ENCODE peak calls at places on chromosomes 4 and X, in five cellular contexts. X is right lobe of liver, O is neural progenitor cell, V is AG04450, Y is choroid plexus epithelial cell. K is an unnamed sample.
A peak's percentile ranks its signal among the peaks of the same experiment; 100 is the strongest.

GRCh38 chr4:56681158-56681848 is at the start of gene HOPX:
- DNase-seq in O (no peak), V (no peak), Y (no peak), X (no peak), K (peak; percentile 19)

GRCh38 chrX:389021-389441 is 2.3 kb upstream of the PPP2R3B start:
- DNase-seq in Y (no peak), O (no peak), V (no peak), X (no peak), K (no peak)

GRCh38 chrX:17987783-17988182 is 126.7 kb upstream of the RAI2 start:
- DNase-seq in X (no peak), V (no peak), Y (no peak), O (no peak), K (no peak)

GRCh38 chr4:163776961-163777360 is 282.5 kb downstream of the TMA16 start:
- DNase-seq in V (no peak), Y (no peak), O (no peak), X (no peak), K (no peak)

GRCh38 chr4:120007171-120007894 is 59.3 kb downstream of the MAD2L1 start:
- DNase-seq in Y (peak; percentile 94), O (no peak), X (no peak), V (peak; percentile 73), K (no peak)

GRCh38 chr4:173457893-173458292 is 59.0 kb upstream of the SCRG1 start:
- DNase-seq in X (no peak), V (no peak), Y (no peak), O (peak; percentile 5), K (no peak)

GRCh38 chrX:124239911-124240310 is 92.5 kb upstream of the TEX13D start:
- DNase-seq in Y (no peak), X (no peak), V (no peak), O (no peak), K (no peak)

GRCh38 chrX:37380920-37381319 is 31.8 kb downstream of the PRRG1 start:
- DNase-seq in X (no peak), V (peak; percentile 15), O (no peak), Y (peak; percentile 87), K (peak; percentile 63)

GRCh38 chrX:50606300-50606950 is 135.8 kb upstream of the DGKK start:
- DNase-seq in Y (no peak), V (no peak), O (no peak), X (no peak), K (no peak)

DNA sequence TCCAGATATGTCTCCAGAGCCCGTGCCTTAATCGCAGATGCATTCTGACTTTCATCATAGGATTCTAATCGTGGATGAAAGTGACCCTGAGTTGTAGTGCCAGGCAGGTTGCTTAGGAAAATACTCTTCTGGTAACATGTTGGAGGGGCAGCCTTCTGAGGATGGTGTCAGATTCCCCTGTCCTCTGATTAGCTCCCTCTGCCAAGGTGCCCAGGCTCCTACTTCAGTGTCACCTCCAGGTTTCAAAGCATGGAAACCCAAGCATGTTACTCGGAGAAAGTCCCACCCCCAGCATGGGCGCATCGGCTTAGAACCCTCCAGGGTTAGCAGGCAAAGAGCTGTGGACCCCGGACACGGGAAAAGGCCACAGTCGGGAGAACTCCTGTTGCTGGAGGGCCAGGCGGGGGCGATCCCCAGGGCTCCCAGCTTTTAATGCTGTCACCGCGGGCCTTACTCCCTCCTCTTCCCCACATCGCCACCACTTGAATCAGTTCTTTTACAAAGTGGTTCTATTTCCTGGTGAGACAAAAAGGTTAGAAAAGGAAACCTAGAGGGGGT is 44.5 kb downstream of the TRIM2 start:
- DNase-seq in O (no peak), Y (no peak), X (no peak), V (no peak), K (no peak)
- TF ChIP-seq CTCF in O (no peak), Y (no peak), X (no peak), V (no peak), K (no peak)

GRCh38 chrX:136764206-136764605 is 16.5 kb downstream of the ARHGEF6 start:
- DNase-seq in Y (no peak), O (no peak), X (no peak), V (no peak), K (no peak)

GRCh38 chrX:136766785-136767103 is 14.0 kb downstream of the ARHGEF6 start:
- DNase-seq in O (peak; percentile 28), X (no peak), V (no peak), Y (no peak), K (no peak)

GRCh38 chrX:136765957-136766356 is 14.8 kb downstream of the ARHGEF6 start:
- DNase-seq in O (no peak), V (no peak), Y (no peak), X (no peak), K (no peak)

GRCh38 chrX:136767104-136767941 is 13.4 kb downstream of the ARHGEF6 start:
- DNase-seq in V (no peak), Y (peak; percentile 50), O (peak; percentile 74), X (peak; percentile 76), K (no peak)

GRCh38 chrX:136768469-136769084 is 12.2 kb downstream of the ARHGEF6 start:
- DNase-seq in V (peak; percentile 30), X (no peak), O (no peak), Y (peak; percentile 90), K (no peak)
- H3K4me3 ChIP-seq in V (no peak overlapping the region), X (no peak overlapping the region), O (no peak overlapping the region), Y (no peak overlapping the region), K (no peak overlapping the region)

GRCh38 chr4:104901438-104901837 is 245.2 kb upstream of the TET2 start:
- DNase-seq in X (no peak), V (no peak), Y (peak; percentile 4), O (peak; percentile 43), K (no peak)
- TF ChIP-seq CTCF in X (no peak), V (no peak), Y (no peak), O (peak; percentile 35), K (no peak)

GRCh38 chr4:78775278-78776030 is 696 bp upstream of the BMP2K start:
- DNase-seq in V (no peak), O (peak; percentile 89), X (peak; percentile 93), Y (peak; percentile 86), K (no peak)

GRCh38 chr4:78776031-78776728 is at the start of gene BMP2K:
- DNase-seq in V (no peak), O (peak; percentile 94), Y (peak; percentile 79), X (peak; percentile 89), K (no peak)

GRCh38 chr4:78777556-78777900 is 1.4 kb downstream of the BMP2K start:
- DNase-seq in Y (no peak), X (no peak), V (no peak), O (no peak), K (no peak)

GRCh38 chr4:78778530-78778929 is 2.4 kb downstream of the BMP2K start:
- DNase-seq in V (no peak), Y (no peak), X (no peak), O (no peak), K (no peak)

GRCh38 chr4:78776729-78777555 is 792 bp downstream of the BMP2K start:
- DNase-seq in V (no peak), X (peak; percentile 64), O (peak; percentile 80), Y (peak; percentile 55), K (no peak)
- H3K4me3 ChIP-seq in V (peak overlapping the region; percentile 83), X (peak overlapping the region; percentile 84), O (peak overlapping the region; percentile 76), Y (peak overlapping the region; percentile 85), K (peak overlapping the region; percentile 95)

GRCh38 chrX:25144043-25144940 is 128.5 kb upstream of the ARX start:
- DNase-seq in X (no peak), Y (peak; percentile 71), V (peak; percentile 10), O (peak; percentile 88), K (no peak)
- TF ChIP-seq CTCF in X (peak; percentile 70), Y (peak; percentile 76), V (peak; percentile 68), O (peak; percentile 98), K (peak; percentile 76)

GRCh38 chr4:75726577-75726976 is 2.2 kb downstream of the USO1 start:
- DNase-seq in X (no peak), Y (no peak), O (no peak), V (no peak), K (no peak)
- H3K4me3 ChIP-seq in X (peak overlapping the region; percentile 90), Y (peak overlapping the region; percentile 27), O (peak overlapping the region; percentile 87), V (peak overlapping the region; percentile 99), K (no peak overlapping the region)

GRCh38 chr4:164997941-164998340 is 20.5 kb upstream of the TRIM61 start:
- DNase-seq in V (no peak), O (no peak), X (no peak), Y (no peak), K (no peak)

GRCh38 chr4:164997324-164997723 is 19.9 kb upstream of the TRIM61 start:
- DNase-seq in X (no peak), V (no peak), O (no peak), Y (peak; percentile 30), K (no peak)
- TF ChIP-seq CTCF in X (no peak), V (no peak), O (peak; percentile 17), Y (peak; percentile 48), K (peak; percentile 16)

GRCh38 chrX:154436597-154437397 is at the start of gene GDI1:
- DNase-seq in X (no peak), V (no peak), Y (no peak), O (peak; percentile 80), K (no peak)

GRCh38 chrX:154439841-154440240 is 2.9 kb downstream of the GDI1 start:
- DNase-seq in O (no peak), V (no peak), X (peak; percentile 72), Y (no peak), K (no peak)

GRCh38 chrX:154437398-154437752 is 421 bp downstream of the GDI1 start:
- DNase-seq in X (no peak), V (no peak), Y (no peak), O (no peak), K (no peak)

GRCh38 chrX:154436290-154436596 is 711 bp upstream of the GDI1 start:
- DNase-seq in Y (no peak), V (no peak), O (no peak), X (no peak), K (no peak)

DNA sequence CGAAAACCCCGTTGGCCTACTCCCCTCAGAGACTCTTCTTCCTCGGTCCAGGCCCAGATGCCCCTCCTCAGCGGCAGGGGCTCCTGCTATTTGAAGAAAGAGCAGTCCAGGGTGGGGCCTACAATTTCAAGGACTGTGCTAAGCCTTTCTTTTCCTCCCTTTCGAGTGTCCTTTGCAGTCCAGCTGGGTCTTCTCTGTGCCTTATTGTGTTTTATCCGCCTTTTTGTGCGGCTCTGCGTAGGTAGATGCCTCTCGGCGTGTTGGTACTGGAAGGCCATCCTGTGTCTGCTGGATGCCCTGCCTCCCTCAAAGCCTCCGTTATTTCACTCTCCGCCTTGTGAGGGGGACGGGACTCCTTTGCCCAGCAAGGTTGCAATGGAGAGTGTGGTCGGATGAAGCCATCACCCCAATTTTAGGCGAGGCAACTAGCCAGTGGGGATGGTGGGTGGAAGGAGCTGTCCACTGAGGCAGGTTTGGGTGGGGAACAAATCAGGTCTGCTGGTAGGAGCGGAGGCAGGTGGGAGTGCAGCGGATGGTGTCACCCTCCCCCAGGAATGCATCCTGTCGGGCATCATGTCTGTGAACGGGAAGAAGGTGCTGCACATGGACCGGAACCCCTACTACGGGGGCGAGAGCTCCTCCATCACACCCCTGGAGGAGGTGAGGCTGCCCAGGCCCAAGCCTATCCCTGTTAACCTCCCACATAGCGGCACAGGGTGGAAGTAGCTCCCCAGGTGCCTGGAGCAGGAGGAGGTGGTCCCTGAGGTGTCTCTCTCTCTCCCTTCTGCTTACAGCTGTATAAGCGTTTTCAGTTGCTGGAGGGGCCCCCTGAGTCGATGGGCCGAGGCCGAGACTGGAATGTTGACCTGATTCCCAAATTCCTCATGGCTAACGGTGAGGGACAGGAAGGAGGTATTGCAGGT is 1.3 kb downstream of the GDI1 start:
- DNase-seq in V (no peak), X (no peak), O (no peak), Y (no peak), K (no peak)
- H3K4me3 ChIP-seq in V (peak overlapping the region; percentile 76), X (peak overlapping the region; percentile 70), O (peak overlapping the region; percentile 71), Y (peak overlapping the region; percentile 72), K (peak overlapping the region; percentile 71)

GRCh38 chrX:142804085-142804484 is 221.6 kb upstream of the SPANXN4 start:
- DNase-seq in Y (no peak), X (no peak), V (no peak), O (peak; percentile 60), K (no peak)
- TF ChIP-seq CTCF in Y (no peak), X (no peak), V (no peak), O (peak; percentile 55), K (no peak)